ENCODE peak calls at places on chromosomes 2 and 18, in five cellular contexts. X is fibroblast of mammary gland, R is chondrocyte, B is tibial artery, Y is nephron progenitor cell. I is an unnamed sample.
A peak's percentile ranks its signal among the peaks of the same experiment; 100 is the strongest.

GRCh38 chr2:143482316-143482715 is 353.1 kb downstream of the ARHGAP15 start:
- DNase-seq in X (peak; percentile 13), R (no peak), B (no peak), Y (no peak), I (no peak)

GRCh38 chr18:73881396-73881795 is 266.2 kb downstream of the FBXO15 start:
- DNase-seq in X (peak; percentile 10), R (no peak), B (no peak), Y (no peak), I (no peak)

GRCh38 chr2:39304200-39304599 is 60.4 kb upstream of the CDKL4 start:
- DNase-seq in X (peak; percentile 10), R (no peak), B (no peak), Y (no peak), I (no peak)

GRCh38 chr2:122875091-122875651 is 1119.7 kb downstream of the TSN start:
- DNase-seq in X (no peak), R (no peak), B (no peak), Y (no peak), I (no peak)

GRCh38 chr18:48860276-48861180 is 90.2 kb downstream of the SMAD7 start:
- DNase-seq in X (no peak), R (no peak), B (no peak), Y (peak; percentile 42), I (no peak)

GRCh38 chr2:9145109-9145751 is 61.4 kb upstream of the ASAP2 start:
- DNase-seq in X (peak; percentile 86), R (no peak), B (peak; percentile 80), Y (no peak), I (no peak)

GRCh38 chr18:44733069-44733753 is 52.5 kb downstream of the SETBP1 start:
- DNase-seq in X (peak; percentile 96), R (no peak), B (no peak), Y (no peak), I (no peak)

GRCh38 chr2:162182395-162182794 is 30.3 kb upstream of the GCG start:
- DNase-seq in X (no peak), R (no peak), B (no peak), Y (no peak), I (no peak)

GRCh38 chr2:15789381-15790062 is 150.8 kb upstream of the MYCN start:
- DNase-seq in X (no peak), R (no peak), B (no peak), Y (no peak), I (no peak)

GRCh38 chr18:63508634-63509033 is 31.9 kb downstream of the SERPINB5 start:
- DNase-seq in X (no peak), R (no peak), B (no peak), Y (no peak), I (no peak)

GRCh38 chr2:31372097-31372496 is 42.4 kb downstream of the XDH start:
- DNase-seq in X (no peak), R (no peak), B (no peak), Y (no peak), I (no peak)

GRCh38 chr2:209579236-209579749 is 155.4 kb downstream of the MAP2 start:
- DNase-seq in X (peak; percentile 4), R (no peak), B (no peak), Y (peak; percentile 35), I (no peak)

GRCh38 chr2:64226611-64227010 is 82.4 kb upstream of the PELI1 start:
- DNase-seq in X (no peak), R (no peak), B (no peak), Y (no peak), I (no peak)
- TF ChIP-seq CTCF in X (no peak), R (no peak), B (no peak), Y (no peak), I (no peak)

GRCh38 chr2:203809084-203809521 is 58.5 kb upstream of the CTLA4 start:
- DNase-seq in X (peak; percentile 74), R (no peak), B (no peak), Y (no peak), I (no peak)

GRCh38 chr2:203805485-203805838 is 62.1 kb upstream of the CTLA4 start:
- DNase-seq in X (no peak), R (no peak), B (no peak), Y (no peak), I (no peak)

GRCh38 chr2:203804766-203805484 is 62.6 kb upstream of the CTLA4 start:
- DNase-seq in X (peak; percentile 51), R (no peak), B (no peak), Y (no peak), I (no peak)

GRCh38 chr2:203809991-203810510 is 57.5 kb upstream of the CTLA4 start:
- DNase-seq in X (no peak), R (no peak), B (no peak), Y (no peak), I (no peak)

DNA sequence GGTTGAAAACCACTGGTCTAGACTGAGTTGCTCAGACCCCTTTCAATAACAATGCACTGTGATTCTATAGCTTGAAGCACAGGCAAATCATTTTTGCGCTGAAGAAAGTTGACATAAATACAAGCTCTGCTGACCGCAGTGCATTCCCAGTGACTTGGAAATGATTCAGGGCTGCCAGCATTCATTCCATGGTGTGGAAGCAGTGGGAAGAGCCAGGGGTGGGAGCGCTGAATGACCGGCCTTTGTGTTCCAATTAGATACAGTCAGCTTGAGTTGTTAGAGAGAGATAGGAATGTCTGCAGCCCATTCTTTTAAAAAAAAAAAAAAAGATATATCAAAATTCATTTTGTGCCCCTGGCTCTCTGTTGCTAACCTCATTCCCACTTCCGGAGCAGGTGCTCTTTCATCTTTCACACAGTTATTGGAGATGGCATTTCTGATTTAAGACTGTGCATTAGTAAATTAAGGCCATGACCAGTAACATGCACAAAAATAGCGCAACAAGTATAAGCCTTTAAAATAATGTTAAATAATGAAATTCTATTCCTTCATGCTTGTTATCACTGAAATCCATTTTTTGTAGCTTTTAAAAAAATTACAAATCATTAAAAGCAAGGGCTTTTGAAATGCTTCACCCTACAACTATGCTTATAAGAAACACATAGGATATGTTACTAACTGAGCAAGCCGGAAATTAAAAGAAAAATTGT is 59.4 kb upstream of the CTLA4 start:
- DNase-seq in X (peak; percentile 92), R (no peak), B (no peak), Y (no peak), I (no peak)
- TF ChIP-seq CTCF in X (no peak), R (no peak), B (no peak), Y (no peak), I (no peak)

DNA sequence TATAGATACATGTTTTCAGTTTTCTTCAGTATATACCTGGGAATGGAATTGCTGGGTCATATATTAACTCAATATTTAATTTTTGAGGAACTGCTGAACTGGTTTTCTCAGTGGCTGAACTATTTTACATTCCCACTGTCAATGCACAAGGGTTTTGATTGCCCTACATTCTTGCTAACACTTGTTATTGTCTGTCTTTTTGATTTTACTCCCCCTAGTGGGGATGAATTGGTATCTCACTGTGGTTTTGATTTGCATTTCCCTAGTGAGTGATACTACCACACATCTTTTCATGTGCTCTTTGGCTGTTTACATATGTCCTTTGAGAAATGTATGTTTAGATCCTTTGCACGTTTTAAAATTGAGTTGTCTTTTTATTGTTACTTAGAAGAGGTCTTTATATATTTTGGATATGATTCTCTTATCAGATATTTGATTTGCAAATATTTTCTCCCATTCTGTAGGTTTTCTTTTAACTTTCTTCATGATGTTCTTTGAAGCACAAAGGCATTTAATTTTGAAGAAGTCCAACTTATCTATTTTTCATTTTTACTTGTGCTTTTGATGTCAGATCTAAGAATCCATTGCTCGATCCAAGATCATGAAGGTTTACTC is 36.2 kb downstream of the ASB1 start:
- DNase-seq in X (peak; percentile 78), R (no peak), B (no peak), Y (no peak), I (no peak)
- TF ChIP-seq CTCF in X (peak; percentile 80), R (peak; percentile 86), B (peak; percentile 84), Y (peak; percentile 49), I (peak; percentile 87)

DNA sequence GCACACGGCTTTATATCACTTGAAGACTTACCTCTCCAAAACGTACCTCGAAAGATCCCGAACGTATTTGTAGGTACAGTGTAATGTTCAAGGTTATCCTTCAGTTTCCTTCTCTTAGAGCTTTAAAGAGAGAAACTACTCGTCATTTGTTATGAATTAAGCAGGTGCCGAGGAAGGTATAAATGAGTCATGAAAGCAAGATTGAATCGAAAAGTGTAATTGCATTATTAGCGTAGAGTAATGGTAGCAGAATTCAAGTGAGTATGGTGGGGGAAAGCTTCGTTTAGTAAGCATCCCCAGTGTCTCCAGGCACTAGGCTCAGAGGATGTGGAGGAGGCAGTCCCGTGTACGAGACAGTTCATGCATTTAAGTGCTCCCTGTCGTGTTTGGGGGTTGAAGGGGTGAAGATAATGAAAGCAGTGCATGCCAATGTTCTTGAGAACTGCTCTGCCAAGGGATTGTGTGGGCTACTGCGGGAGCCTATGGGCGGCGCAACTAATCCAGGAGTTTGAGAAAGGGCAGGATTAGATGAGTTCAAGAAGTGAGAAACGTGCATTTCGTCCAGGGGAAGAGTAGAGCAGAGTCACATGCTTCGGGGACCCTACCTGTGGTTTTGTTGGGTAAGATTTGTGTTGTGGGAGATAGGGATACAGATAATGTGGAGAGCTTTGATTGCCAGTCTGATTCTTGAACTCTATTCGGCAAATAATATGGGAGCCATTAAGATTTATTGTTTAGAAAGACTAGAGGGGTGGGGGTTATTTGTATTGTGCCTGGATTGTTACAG is 902 bp downstream of the POLR1B start:
- DNase-seq in X (peak; percentile 21), R (no peak), B (no peak), Y (peak; percentile 11), I (no peak)
- TF ChIP-seq CTCF in X (no peak), R (peak; percentile 28), B (no peak), Y (no peak), I (no peak)

DNA sequence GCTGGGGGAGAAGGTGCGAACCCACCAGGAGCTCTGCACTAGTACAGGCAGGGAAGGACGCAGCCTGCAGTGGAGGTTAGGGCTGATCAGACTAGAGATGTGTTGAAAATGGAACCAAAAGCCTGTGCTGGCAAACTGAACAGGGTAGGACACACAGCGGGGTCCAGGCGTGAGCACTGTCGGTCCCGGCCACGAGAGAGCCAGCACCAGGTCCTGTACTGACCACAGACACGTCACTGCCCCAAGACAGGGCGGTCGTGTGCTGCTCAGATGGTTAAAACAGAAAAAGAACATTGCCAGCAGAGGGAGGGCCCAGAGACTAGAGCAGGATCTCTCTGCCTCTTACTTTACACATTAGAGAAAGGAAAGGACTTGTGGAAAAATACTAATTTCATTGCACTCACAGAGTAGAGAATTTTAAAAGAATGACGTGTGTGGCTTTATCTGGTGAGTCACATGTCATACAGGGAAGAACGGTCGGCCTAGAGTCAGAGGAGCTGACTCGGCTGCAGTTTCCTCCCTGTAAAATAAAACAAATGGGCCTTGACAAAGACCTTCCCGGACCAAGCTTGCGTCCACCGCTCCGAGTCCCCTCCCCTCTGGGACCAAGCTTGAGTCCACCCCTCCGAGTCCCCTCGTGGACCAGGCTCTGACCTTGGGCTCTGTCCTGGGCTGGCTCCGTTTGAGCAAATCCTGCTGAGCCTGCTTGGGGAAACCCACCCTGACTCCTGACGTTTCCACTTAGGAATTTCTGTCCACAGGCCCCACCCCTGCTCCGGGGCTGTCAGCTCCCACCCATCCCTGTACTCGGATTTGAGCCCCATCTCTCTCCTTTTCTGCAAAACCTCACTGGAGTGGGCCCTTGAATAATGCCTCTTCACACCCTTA is 16.7 kb upstream of the ADI1 start:
- DNase-seq in X (peak; percentile 94), R (no peak), B (peak; percentile 85), Y (peak; percentile 32), I (no peak)
- TF ChIP-seq CTCF in X (peak; percentile 24), R (peak; percentile 69), B (peak; percentile 20), Y (no peak), I (no peak)